ENCODE peak calls at places on chromosomes 12 and 14, in seven cellular contexts. T, J, N, V, C, W and U are unnamed samples.

GRCh38 chr12:25852792-25853191 is 105.7 kb upstream of the RASSF8 start:
- DNase-seq in T (peak), C (no peak), J (no peak), W (no peak), N (no peak), V (peak), U (no peak)

GRCh38 chr14:34536951-34537676 is 2.4 kb downstream of the EAPP start:
- DNase-seq in V (no peak), T (no peak), C (no peak), J (no peak), N (no peak), W (no peak), U (no peak)

GRCh38 chr14:102079700-102079979 is 7.2 kb downstream of the HSP90AA1 start:
- DNase-seq in J (no peak), W (no peak), V (no peak), T (no peak), C (no peak), N (no peak), U (no peak)

GRCh38 chr14:33131801-33132200 is 193.1 kb downstream of the NPAS3 start:
- DNase-seq in T (no peak), J (no peak), V (no peak), N (no peak), W (no peak), C (no peak), U (no peak)

GRCh38 chr14:79706382-79706781 is 504.9 kb downstream of the DIO2 start:
- DNase-seq in V (no peak), C (no peak), W (no peak), N (no peak), T (no peak), J (no peak), U (no peak)

GRCh38 chr12:87428701-87429277 is 600.4 kb downstream of the C12orf50 start:
- DNase-seq in W (no peak), V (peak), J (no peak), N (no peak), T (no peak), C (no peak), U (no peak)

GRCh38 chr12:4607056-4607455 is 41.8 kb downstream of the AKAP3 start:
- DNase-seq in V (no peak), T (no peak), J (no peak), W (no peak), C (no peak), N (no peak), U (no peak)

GRCh38 chr12:6947615-6948014 is 3.5 kb upstream of the PTPN6 start:
- DNase-seq in T (no peak), J (no peak), V (no peak), W (no peak), C (no peak), N (no peak), U (no peak)

GRCh38 chr14:105498430-105499255 is 7.6 kb downstream of the TEDC1 start:
- DNase-seq in J (peak), V (no peak), C (no peak), N (peak), T (no peak), W (no peak), U (no peak)

GRCh38 chr14:69261761-69262331 is 1.9 kb downstream of the GALNT16 start:
- DNase-seq in T (peak), N (no peak), V (no peak), W (peak), C (no peak), J (peak), U (peak)

GRCh38 chr12:124993568-124994434 is at the start of gene BRI3BP:
- DNase-seq in W (peak), V (peak), T (peak), N (peak), C (peak), J (peak), U (peak)

GRCh38 chr12:117662620-117663395 is 301.4 kb upstream of the NOS1 start:
- DNase-seq in N (no peak), W (no peak), J (no peak), T (no peak), C (no peak), V (no peak), U (no peak)

GRCh38 chr12:49621651-49622500 is 1.5 kb upstream of the PRPF40B start:
- DNase-seq in V (no peak), T (no peak), C (peak), J (no peak), N (no peak), W (no peak), U (no peak)

GRCh38 chr14:71245659-71246361 is 338.6 kb downstream of the PCNX1 start:
- DNase-seq in V (no peak), C (no peak), N (no peak), J (no peak), T (no peak), W (peak), U (no peak)

GRCh38 chr14:103110681-103111296 is 12.5 kb upstream of the TNFAIP2 start:
- DNase-seq in W (no peak), T (no peak), C (no peak), N (no peak), V (no peak), J (no peak), U (no peak)

GRCh38 chr12:111438501-111438900 is 32.8 kb downstream of the SH2B3 start:
- DNase-seq in J (no peak), W (peak), V (peak), C (no peak), N (no peak), T (no peak), U (no peak)

GRCh38 chr12:47963340-47964040 is at the start of gene TMEM106C:
- DNase-seq in N (peak), W (peak), T (peak), C (peak), J (peak), V (peak), U (peak)

GRCh38 chr12:108199111-108199510 is 70.0 kb downstream of the WSCD2 start:
- DNase-seq in C (no peak), W (no peak), V (no peak), N (no peak), J (no peak), T (no peak), U (no peak)

GRCh38 chr12:64912501-64912900 is 88.1 kb downstream of the TBC1D30 start:
- DNase-seq in V (peak), J (no peak), C (peak), W (no peak), N (no peak), T (no peak), U (no peak)

GRCh38 chr14:76352639-76353281 is 23.2 kb upstream of the ESRRB start:
- DNase-seq in J (peak), T (peak), V (peak), C (peak), N (peak), W (peak), U (peak)

GRCh38 chr12:65996146-65996545 is 134.4 kb downstream of the LLPH start:
- DNase-seq in T (no peak), V (peak), J (no peak), W (no peak), C (no peak), N (no peak), U (no peak)

GRCh38 chr14:77738559-77739250 is 22.3 kb downstream of the SNW1 start:
- DNase-seq in V (peak), J (no peak), N (no peak), C (peak), W (no peak), T (no peak), U (peak)

GRCh38 chr12:131176926-131177325 is 223.2 kb downstream of the ADGRD1 start:
- DNase-seq in T (no peak), W (no peak), J (no peak), V (no peak), C (no peak), N (no peak), U (no peak)

GRCh38 chr12:11812558-11813421 is 163.3 kb downstream of the ETV6 start:
- DNase-seq in C (no peak), W (peak), N (peak), V (peak), J (peak), T (no peak), U (peak)

GRCh38 chr14:63647696-63648410 is 6.2 kb upstream of the WDR89 start:
- DNase-seq in V (no peak), C (no peak), N (no peak), T (no peak), W (no peak), J (no peak), U (no peak)

GRCh38 chr14:68689426-68689825 is 103.4 kb downstream of the ZFP36L1 start:
- DNase-seq in N (no peak), T (no peak), W (peak), V (no peak), C (no peak), J (no peak), U (no peak)

GRCh38 chr12:68495666-68496065 is 115.0 kb upstream of the RAP1B start:
- DNase-seq in W (no peak), T (no peak), J (no peak), V (no peak), C (no peak), N (no peak), U (no peak)

GRCh38 chr12:12613334-12613733 is 1.7 kb downstream of the CREBL2 start:
- DNase-seq in N (no peak), J (no peak), W (no peak), C (no peak), V (no peak), T (no peak), U (no peak)

DNA sequence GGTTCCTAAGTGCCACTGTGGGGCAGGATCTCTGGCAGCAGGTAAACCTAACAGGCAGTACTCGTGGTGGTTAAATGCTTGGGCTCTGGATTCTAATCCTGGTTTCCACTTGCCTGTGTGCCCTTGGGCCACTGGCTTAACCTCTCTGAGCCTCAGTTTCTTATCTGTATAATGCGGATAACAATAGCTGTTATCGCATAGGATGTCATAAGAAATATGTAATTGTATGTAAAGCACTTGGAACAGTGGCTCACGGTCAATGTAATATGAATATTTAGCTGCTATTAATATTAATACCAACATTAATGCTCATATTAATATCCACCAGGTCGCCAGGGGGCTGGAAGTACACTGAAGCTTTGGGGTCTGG is 16.8 kb downstream of the FOXN4 start:
- DNase-seq in W (no peak), T (no peak), C (no peak), N (no peak), J (no peak), V (no peak), U (no peak)
- TF ChIP-seq CTCF in W (no peak), T (no peak), C (no peak), N (no peak), J (no peak), V (no peak), U (no peak)

GRCh38 chr14:99579077-99579836 is 24.8 kb downstream of the CCDC85C start:
- DNase-seq in N (no peak), J (no peak), V (peak), T (peak), C (no peak), W (peak), U (no peak)
- TF ChIP-seq CTCF in N (no peak), J (no peak), V (no peak), T (no peak), C (no peak), W (no peak), U (no peak)

DNA sequence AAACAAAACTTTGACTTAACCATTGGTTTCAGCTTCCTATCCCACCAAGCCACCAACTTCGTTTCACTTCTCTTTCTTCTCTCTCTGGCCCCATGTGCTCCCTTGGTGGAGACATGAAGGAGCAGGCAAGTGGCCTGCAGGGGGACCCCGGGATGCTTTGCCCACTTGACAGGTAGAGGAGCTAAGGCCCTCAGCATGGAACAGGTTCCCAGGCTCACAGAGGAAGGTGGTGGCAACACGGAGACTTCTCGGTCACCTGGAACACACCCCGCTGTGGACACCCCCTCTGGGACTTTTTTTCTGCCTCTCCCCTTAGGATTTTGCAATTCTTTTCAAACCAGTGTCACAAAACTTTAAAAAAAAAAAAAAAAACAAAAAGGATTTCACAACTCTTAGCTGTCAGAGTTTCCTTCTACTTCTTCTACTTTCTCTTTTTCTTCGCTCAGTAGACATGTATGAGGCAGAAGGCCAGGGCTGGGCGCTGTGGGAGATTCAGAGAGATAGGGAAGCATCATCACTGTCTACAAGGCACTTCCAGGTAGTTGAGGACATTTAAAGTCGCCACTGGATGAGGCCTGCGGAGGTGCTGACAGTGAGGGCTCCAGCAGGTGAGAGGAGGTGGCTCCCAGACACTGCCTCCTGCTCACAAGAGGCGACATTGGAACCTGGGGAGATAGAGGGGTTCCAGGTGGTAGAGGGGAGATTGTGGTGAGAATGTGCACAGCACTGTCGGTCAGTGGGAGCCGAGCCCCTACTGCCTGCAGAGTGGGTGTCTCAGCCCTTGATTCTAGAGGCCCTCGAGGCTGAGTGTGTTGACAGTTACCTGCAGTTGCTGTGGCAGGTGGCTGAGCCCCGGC is 119.6 kb downstream of the GCH1 start:
- DNase-seq in C (no peak), T (peak), W (peak), N (no peak), J (no peak), V (no peak), U (peak)
- TF ChIP-seq CTCF in C (no peak), T (no peak), W (peak), N (no peak), J (peak), V (no peak), U (peak)

GRCh38 chr14:23566112-23566781 is 1.3 kb downstream of the AP1G2 start:
- DNase-seq in N (peak), W (no peak), V (no peak), T (no peak), J (peak), C (peak), U (no peak)

GRCh38 chr14:23568021-23568599 is 519 bp upstream of the AP1G2 start:
- DNase-seq in V (no peak), W (peak), N (peak), J (no peak), C (peak), T (no peak), U (no peak)

GRCh38 chr14:23568600-23569310 is 1.2 kb upstream of the AP1G2 start:
- DNase-seq in J (peak), N (no peak), V (no peak), W (peak), T (peak), C (peak), U (no peak)

GRCh38 chr14:23566782-23567185 is 807 bp downstream of the AP1G2 start:
- DNase-seq in W (no peak), C (no peak), N (no peak), T (peak), J (no peak), V (peak), U (no peak)

DNA sequence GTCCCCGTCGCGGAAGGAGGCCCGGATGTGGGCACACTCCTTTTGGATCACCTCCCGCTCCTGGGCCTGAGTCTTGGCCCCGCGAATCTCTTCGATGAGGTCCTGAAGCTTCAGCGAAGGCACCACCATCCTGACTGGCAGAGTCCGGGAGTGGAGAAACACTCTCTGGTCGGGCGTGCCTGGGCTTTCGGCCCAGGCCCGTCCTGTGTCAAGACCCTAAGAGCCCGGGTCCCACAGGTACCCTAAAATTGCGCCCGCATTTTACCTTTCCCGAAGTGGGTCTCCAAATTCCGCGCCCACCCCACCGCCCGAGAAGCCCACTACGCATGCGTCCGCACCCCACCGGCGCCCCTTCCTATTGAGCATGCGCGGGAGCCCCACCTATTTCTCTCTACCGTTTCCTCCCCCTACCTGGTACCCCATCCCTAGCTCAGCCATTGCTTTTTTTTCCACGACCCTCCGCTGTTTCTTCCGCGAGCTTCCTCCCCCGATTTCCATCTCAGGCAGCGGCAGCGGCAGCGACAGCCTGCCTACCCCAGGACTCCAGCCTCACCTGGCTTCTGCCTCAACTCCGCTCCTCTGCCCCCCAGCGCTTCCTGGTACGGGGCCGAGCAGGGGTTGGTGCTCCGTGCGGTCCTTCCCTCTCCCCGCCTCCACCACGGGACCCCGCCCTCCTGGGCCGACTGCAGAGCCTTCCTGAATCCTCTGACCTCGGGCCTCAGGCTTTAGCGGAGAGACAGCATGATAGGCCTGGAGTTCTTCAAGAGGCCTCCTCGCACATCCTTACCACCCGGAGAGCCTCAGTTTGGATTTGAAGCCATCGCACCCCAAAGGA is at the start of gene AP1G2:
- DNase-seq in N (peak), W (peak), V (peak), T (peak), J (peak), C (peak), U (peak)
- TF ChIP-seq CTCF in N (no peak), W (no peak), V (no peak), T (peak), J (no peak), C (no peak), U (no peak)

DNA sequence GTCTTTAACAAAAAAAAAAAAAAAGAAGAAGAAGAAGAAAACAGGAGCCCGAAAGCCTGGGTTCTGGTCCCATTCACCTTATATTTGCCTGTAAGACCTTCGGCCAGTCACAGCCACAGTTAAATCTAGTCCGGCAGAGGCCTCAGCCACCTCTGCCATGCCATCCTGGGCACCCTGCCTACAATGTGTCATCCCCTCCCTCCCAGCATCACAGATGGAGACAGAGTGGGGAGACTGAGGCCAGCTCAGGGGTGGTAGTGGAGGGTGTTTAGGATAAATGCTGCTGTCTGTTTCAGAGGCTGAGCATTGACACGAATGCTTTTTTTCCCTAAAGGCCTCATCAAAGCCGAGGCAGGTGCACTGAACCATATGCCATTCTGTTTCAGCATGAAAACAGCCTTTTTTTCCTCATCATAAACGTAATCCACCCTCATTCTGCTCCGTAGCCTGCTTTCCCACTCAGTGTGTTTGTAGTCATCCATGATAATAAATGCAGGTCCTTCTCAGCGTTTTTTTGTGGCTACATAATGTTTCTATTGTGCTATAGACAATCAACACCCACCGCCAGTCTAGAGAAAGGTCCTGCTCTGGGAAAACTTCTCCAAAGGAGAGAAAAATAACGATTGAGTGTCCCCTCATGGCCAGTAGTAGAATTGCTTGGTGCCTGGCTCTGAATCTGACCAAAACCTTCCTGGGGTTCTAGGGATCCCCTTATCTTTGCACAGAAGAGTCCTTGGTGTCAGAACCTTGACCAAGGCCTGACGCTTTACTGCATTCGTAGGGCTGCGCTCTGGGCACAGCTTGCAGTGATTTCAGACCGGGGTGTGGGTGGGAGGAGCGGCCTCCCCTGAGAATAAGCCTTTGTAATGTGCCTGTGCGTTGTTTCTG is 41.1 kb upstream of the TSPAN9 start:
- DNase-seq in W (no peak), C (no peak), V (no peak), J (no peak), N (peak), T (no peak), U (no peak)
- TF ChIP-seq CTCF in W (peak), C (no peak), V (peak), J (peak), N (peak), T (no peak), U (no peak)

GRCh38 chr12:56829908-56830307 is 66.8 kb downstream of the HSD17B6 start:
- DNase-seq in N (no peak), V (no peak), W (no peak), C (no peak), T (no peak), J (no peak), U (no peak)
- TF ChIP-seq CTCF in N (no peak), V (no peak), W (no peak), C (no peak), T (no peak), J (no peak), U (no peak)

DNA sequence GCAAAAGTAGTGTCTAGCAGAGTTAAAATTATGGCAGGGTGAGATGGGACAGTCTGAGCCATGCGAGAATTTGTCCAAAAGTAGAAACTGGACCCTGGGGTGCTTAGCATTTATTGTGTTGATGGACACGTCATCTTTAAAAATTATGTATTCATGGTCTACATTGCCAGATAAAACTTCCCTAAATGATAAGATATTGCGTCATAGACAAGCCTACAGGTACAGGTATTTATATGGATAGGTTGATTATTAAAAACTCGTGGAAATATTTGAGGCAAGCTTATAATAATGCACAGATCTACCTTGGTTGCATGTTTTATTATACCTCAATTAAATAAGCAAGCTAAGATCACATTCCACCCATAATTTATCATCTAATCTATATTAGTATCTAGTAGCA is 196.0 kb upstream of the PDZRN4 start:
- DNase-seq in T (no peak), N (no peak), C (no peak), W (no peak), V (no peak), J (no peak), U (no peak)
- TF ChIP-seq CTCF in T (no peak), N (no peak), C (no peak), W (no peak), V (no peak), J (no peak), U (no peak)